ENCODE peak calls at places on chromosomes 7 and 10, in seven cellular contexts. B is colonic mucosa, L is right atrium auricular region, Q is RWPE2, V is heart left ventricle, J is transverse colon, U is IMR-90. S is an unnamed sample.
A peak's percentile ranks its signal among the peaks of the same experiment; 100 is the strongest.

GRCh38 chr7:50349963-50350944 is 45.7 kb downstream of the IKZF1 start:
- DNase-seq in B (no peak), L (no peak), Q (no peak), V (no peak), J (no peak), U (no peak), S (no peak)

GRCh38 chr7:41403291-41403690 is 299.6 kb downstream of the INHBA start:
- DNase-seq in B (no peak), L (no peak), Q (no peak), V (no peak), J (no peak), U (no peak), S (no peak)

GRCh38 chr7:74083928-74084721 is 521 bp downstream of the LIMK1 start:
- DNase-seq in B (peak; percentile 63), L (no peak), Q (no peak), V (peak; percentile 55), J (peak; percentile 41), U (peak; percentile 59), S (peak; percentile 80)

GRCh38 chr7:30584970-30585369 is 9.7 kb upstream of the GARS1 start:
- DNase-seq in B (no peak), L (no peak), Q (no peak), V (peak; percentile 35), J (no peak), U (no peak), S (no peak)

GRCh38 chr7:113099284-113099919 is 12.8 kb upstream of the GPR85 start:
- DNase-seq in B (no peak), L (no peak), Q (no peak), V (no peak), J (no peak), U (peak; percentile 17), S (no peak)

GRCh38 chr7:137684316-137684715 is 162.5 kb downstream of the DGKI start:
- DNase-seq in B (no peak), L (no peak), Q (no peak), V (no peak), J (no peak), U (no peak), S (no peak)

GRCh38 chr10:133394801-133395221 is 854 bp downstream of the MTG1 start:
- DNase-seq in B (no peak), L (no peak), Q (peak; percentile 23), V (no peak), J (no peak), U (no peak), S (no peak)

GRCh38 chr10:87753995-87754866 is 63.8 kb downstream of the ATAD1 start:
- DNase-seq in B (no peak), L (no peak), Q (no peak), V (no peak), J (no peak), U (no peak), S (no peak)

GRCh38 chr7:4905171-4905570 is 21.7 kb upstream of the RADIL start:
- DNase-seq in B (no peak), L (no peak), Q (no peak), V (no peak), J (no peak), U (no peak), S (no peak)

GRCh38 chr7:4911111-4911828 is 27.8 kb upstream of the RADIL start:
- DNase-seq in B (no peak), L (no peak), Q (no peak), V (no peak), J (no peak), U (no peak), S (no peak)

GRCh38 chr7:4904346-4904745 is 20.8 kb upstream of the RADIL start:
- DNase-seq in B (no peak), L (no peak), Q (no peak), V (no peak), J (no peak), U (no peak), S (no peak)

GRCh38 chr7:4906682-4907081 is 23.2 kb upstream of the RADIL start:
- DNase-seq in B (no peak), L (no peak), Q (no peak), V (no peak), J (no peak), U (no peak), S (no peak)

DNA sequence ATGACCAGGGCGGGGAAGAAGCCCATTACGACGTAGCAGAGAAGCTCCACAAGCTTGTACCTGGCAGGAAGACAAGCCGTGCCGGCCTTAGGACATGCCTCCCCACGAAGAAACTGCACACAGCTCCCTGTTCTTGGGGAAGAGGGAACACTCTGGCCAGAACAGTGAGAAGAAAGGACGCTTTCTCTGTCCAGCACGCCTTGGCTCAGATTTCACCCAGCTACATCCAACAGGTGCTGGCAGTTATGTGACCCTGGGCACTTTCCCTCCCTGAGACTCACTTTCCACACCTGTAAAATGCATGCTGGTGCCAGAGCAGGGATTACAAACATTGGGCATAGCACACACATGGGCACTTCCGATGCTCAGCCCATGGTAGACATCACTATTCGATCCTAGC is 26.4 kb upstream of the RADIL start:
- DNase-seq in B (no peak), L (no peak), Q (no peak), V (no peak), J (no peak), U (no peak), S (no peak)
- H3K4me1 ChIP-seq in B (no peaks in the 10 kb centered on the region), L (no peaks in the 10 kb centered on the region), Q (no peaks in the 10 kb centered on the region), V (no peaks in the 10 kb centered on the region), J (no peaks in the 10 kb centered on the region), U (no peaks in the 10 kb centered on the region), S (no peaks in the 10 kb centered on the region)

GRCh38 chr7:135712182-135712782 is 15.7 kb downstream of the SLC13A4 start:
- DNase-seq in B (no peak), L (no peak), Q (no peak), V (no peak), J (no peak), U (no peak), S (no peak)
- TF ChIP-seq CTCF in B (no peak), L (no peak), Q (peak; percentile 6), V (no peak), J (no peak), U (peak; percentile 4), S (no peak)

GRCh38 chr10:6347391-6347951 is 144.7 kb downstream of the PFKFB3 start:
- DNase-seq in B (no peak), L (no peak), Q (no peak), V (no peak), J (no peak), U (peak; percentile 7), S (no peak)
- H3K4me1 ChIP-seq in B (no peaks in the 10 kb centered on the region), L (peaks cover 6% of the 10 kb centered on the region), Q (no peaks in the 10 kb centered on the region), V (no peaks in the 10 kb centered on the region), J (no peaks in the 10 kb centered on the region), U (peaks cover 5% of the 10 kb centered on the region), S (no peaks in the 10 kb centered on the region)

DNA sequence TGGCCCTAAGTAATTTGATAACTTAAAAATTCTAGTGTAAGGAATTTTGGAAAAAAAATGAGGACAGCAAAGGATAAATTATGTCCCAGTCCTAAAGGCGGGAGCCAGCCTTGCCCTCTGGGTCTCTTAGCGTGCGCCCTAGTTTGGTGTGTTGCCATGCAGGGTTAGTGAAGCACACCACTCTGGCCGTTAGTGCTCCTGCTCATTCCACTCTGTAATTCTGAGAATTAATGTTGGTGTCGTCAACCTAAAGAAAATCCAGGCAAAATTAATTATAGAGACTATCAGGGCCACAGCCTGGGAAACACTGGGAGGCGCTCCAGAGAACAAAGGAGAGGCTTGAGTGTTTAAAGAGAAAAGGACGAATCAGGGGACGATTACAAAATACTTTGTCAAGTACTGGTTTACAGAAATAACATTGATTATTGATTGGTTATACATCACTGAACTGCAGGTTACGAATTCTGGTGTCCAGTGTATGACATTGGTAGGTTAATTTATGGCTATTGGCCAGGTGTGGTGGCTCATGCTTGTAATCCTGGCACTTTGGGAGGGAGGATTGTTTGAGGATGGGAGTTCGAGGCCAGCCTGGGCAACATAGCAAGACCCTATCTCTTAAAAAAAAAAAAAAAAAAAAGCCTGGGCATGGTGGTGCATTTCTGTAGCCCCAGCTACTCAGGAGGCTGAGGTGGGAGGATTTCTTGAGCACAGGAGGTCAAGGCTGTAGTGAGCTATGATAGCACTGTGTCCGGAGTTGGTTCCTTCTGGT is 5.8 kb downstream of the DYNC2I1 start:
- DNase-seq in B (no peak), L (no peak), Q (no peak), V (no peak), J (no peak), U (no peak), S (no peak)
- TF ChIP-seq CTCF in B (no peak), L (no peak), Q (no peak), V (no peak), J (no peak), U (no peak), S (no peak)

GRCh38 chr10:88792656-88793055 is 9.9 kb upstream of the LIPM start:
- DNase-seq in B (no peak), L (no peak), Q (no peak), V (peak; percentile 38), J (peak; percentile 10), U (peak; percentile 45), S (peak; percentile 17)

GRCh38 chr10:88791924-88792323 is 10.6 kb upstream of the LIPM start:
- DNase-seq in B (no peak), L (no peak), Q (no peak), V (no peak), J (no peak), U (peak; percentile 8), S (peak; percentile 16)

GRCh38 chr10:88794731-88795130 is 7.8 kb upstream of the LIPM start:
- DNase-seq in B (no peak), L (no peak), Q (no peak), V (no peak), J (no peak), U (no peak), S (no peak)

DNA sequence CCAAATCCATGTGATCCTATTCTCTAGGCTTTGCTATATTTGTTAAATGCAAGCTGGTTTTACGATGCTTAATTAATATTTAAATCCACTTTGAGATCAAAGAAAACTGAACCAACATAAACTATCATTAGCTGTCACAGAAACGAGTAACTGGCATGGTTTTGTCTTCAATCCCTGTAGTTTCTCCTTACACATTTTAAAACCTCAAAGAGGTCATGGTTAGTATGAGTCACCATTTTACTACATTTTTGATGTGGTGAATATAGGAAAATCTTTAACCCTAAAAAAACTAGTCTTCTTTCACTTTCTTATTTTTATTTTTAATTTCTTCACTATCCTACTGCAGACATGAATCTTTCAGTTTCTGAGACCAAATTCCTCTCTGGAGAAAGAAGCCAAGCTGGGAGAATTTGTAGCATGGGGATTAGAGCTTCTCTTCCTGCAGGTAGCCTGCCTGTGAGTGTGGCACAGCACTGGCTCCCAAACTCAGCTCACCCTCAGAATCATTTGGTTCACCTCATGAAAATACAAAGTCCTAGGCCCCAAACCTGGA is 8.7 kb upstream of the LIPM start:
- DNase-seq in B (no peak), L (no peak), Q (no peak), V (no peak), J (no peak), U (peak; percentile 59), S (no peak)
- H3K4me1 ChIP-seq in B (no peaks in the 10 kb centered on the region), L (no peaks in the 10 kb centered on the region), Q (peaks cover 17% of the 10 kb centered on the region), V (no peaks in the 10 kb centered on the region), J (no peaks in the 10 kb centered on the region), U (peaks cover 1% of the 10 kb centered on the region), S (no peaks in the 10 kb centered on the region)